ENCODE peak calls at places on chromosomes 16 and 17, in eight cellular contexts. S, C, A, P, I, Y, J and G are unnamed samples.

GRCh38 chr16:49515016-49515415 is 141.4 kb downstream of the C16orf78 start:
- DNase-seq in C (no peak), P (no peak), Y (no peak), S (no peak), I (no peak), J (no peak), A (no peak), G (no peak)

GRCh38 chr17:82200743-82201497 is 11.7 kb downstream of the CCDC57 start:
- DNase-seq in S (no peak), Y (no peak), P (no peak), J (no peak), C (no peak), A (no peak), I (no peak), G (no peak)

GRCh38 chr16:54176376-54176901 is 110.1 kb downstream of the IRX3 start:
- DNase-seq in I (no peak), Y (no peak), P (no peak), S (no peak), C (no peak), J (no peak), A (no peak), G (no peak)

GRCh38 chr17:74768069-74768762 is 7.9 kb downstream of the NAT9 start:
- DNase-seq in P (no peak), I (peak), S (peak), A (no peak), C (no peak), J (no peak), Y (no peak), G (peak)

GRCh38 chr16:15482068-15482747 is 47.8 kb downstream of the BMERB1 start:
- DNase-seq in P (no peak), I (peak), Y (peak), S (no peak), C (no peak), J (peak), A (no peak), G (peak)

GRCh38 chr16:4496305-4496704 is 20.1 kb downstream of the HMOX2 start:
- DNase-seq in C (no peak), A (no peak), P (no peak), S (no peak), I (peak), Y (no peak), J (peak), G (peak)

GRCh38 chr17:27917000-27917399 is 23.8 kb upstream of the LYRM9 start:
- DNase-seq in A (no peak), Y (no peak), S (no peak), P (no peak), I (no peak), J (no peak), C (no peak), G (no peak)

GRCh38 chr16:31458835-31459721 is at the start of gene ARMC5:
- DNase-seq in C (peak), S (peak), Y (peak), A (peak), I (peak), P (peak), J (peak), G (peak)

GRCh38 chr16:25875956-25876608 is 184.3 kb downstream of the HS3ST4 start:
- DNase-seq in C (no peak), A (no peak), Y (no peak), P (no peak), J (no peak), S (no peak), I (no peak), G (no peak)

GRCh38 chr17:38733315-38734234 is 3.4 kb downstream of the CISD3 start:
- DNase-seq in P (no peak), J (no peak), I (no peak), S (no peak), C (peak), A (no peak), Y (peak), G (no peak)

GRCh38 chr16:72845322-72846020 is 202.5 kb downstream of the ZFHX3 start:
- DNase-seq in C (no peak), J (no peak), Y (no peak), S (no peak), A (no peak), I (no peak), P (no peak), G (no peak)

GRCh38 chr16:74603848-74604247 is 3.1 kb downstream of the GLG1 start:
- DNase-seq in A (no peak), C (no peak), I (no peak), P (no peak), Y (no peak), S (no peak), J (no peak), G (peak)

GRCh38 chr16:72878301-72879269 is 169.3 kb downstream of the ZFHX3 start:
- DNase-seq in C (no peak), J (peak), Y (no peak), I (no peak), A (no peak), P (no peak), S (no peak), G (peak)

GRCh38 chr17:66939461-66940114 is 24.9 kb upstream of the CACNG4 start:
- DNase-seq in C (no peak), S (no peak), Y (no peak), A (no peak), I (no peak), P (no peak), J (no peak), G (no peak)

GRCh38 chr17:66302761-66303626 is 581 bp downstream of the PRKCA start:
- DNase-seq in S (peak), P (peak), I (peak), Y (peak), J (peak), C (peak), A (peak), G (peak)

GRCh38 chr16:10256855-10257641 is 74.8 kb upstream of the GRIN2A start:
- DNase-seq in I (peak), J (no peak), S (no peak), A (no peak), Y (no peak), P (no peak), C (peak), G (peak)

GRCh38 chr17:51015145-51015558 is 105.5 kb downstream of the SPAG9 start:
- DNase-seq in S (no peak), I (peak), A (no peak), J (no peak), P (no peak), C (no peak), Y (no peak), G (no peak)

GRCh38 chr17:61205931-61206330 is 193.7 kb upstream of the TBX2 start:
- DNase-seq in J (no peak), C (no peak), Y (no peak), I (no peak), P (no peak), S (no peak), A (no peak), G (peak)

GRCh38 chr17:2214887-2215615 is 88.5 kb downstream of the SMG6 start:
- DNase-seq in S (peak), P (no peak), C (peak), Y (peak), I (no peak), J (peak), A (no peak), G (peak)

GRCh38 chr17:28978016-28978415 is 26.7 kb upstream of the PHF12 start:
- DNase-seq in P (no peak), A (no peak), I (no peak), J (no peak), Y (no peak), C (no peak), S (no peak), G (no peak)

GRCh38 chr17:75664099-75664549 is 2.8 kb downstream of the RECQL5 start:
- DNase-seq in J (no peak), I (no peak), C (peak), A (no peak), P (no peak), Y (no peak), S (no peak), G (no peak)

GRCh38 chr17:60079401-60079861 is 710 bp upstream of the HEATR6 start:
- DNase-seq in P (no peak), Y (no peak), S (no peak), C (no peak), I (no peak), A (no peak), J (no peak), G (peak)

GRCh38 chr16:86289907-86290306 is 220.4 kb upstream of the FOXF1 start:
- DNase-seq in I (no peak), S (no peak), J (no peak), Y (no peak), C (no peak), P (no peak), A (no peak), G (no peak)